ENCODE peak calls at places on chromosomes 5 and 9, in four cellular contexts. S, L, E and D are unnamed samples.

GRCh38 chr5:60507687-60508086 is 192.3 kb downstream of the DEPDC1B start:
- DNase-seq in E (no peak), S (no peak), L (no peak), D (no peak)

GRCh38 chr5:74543162-74543995 is 97.1 kb downstream of the ENC1 start:
- DNase-seq in L (peak), S (no peak), E (no peak), D (peak)

GRCh38 chr9:107079589-107079988 is 203.5 kb upstream of the RAD23B start:
- DNase-seq in L (no peak), S (no peak), E (no peak), D (no peak)

GRCh38 chr9:127360829-127361228 is 36.1 kb upstream of the SLC2A8 start:
- DNase-seq in S (peak), L (peak), E (peak), D (no peak)

GRCh38 chr9:87898151-87898550 is 15.5 kb downstream of the SPATA31E1 start:
- DNase-seq in S (no peak), E (no peak), L (no peak), D (no peak)

GRCh38 chr9:134193912-134194535 is 29.7 kb upstream of the RNU6ATAC start:
- DNase-seq in L (no peak), E (no peak), S (no peak), D (no peak)

GRCh38 chr9:127529671-127530070 is 78.4 kb downstream of the LRSAM1 start:
- DNase-seq in S (no peak), E (no peak), L (no peak), D (no peak)

GRCh38 chr9:35733109-35733541 is 659 bp downstream of the CREB3 start:
- DNase-seq in S (peak), E (peak), L (peak), D (no peak)

GRCh38 chr9:36021968-36022367 is 14.7 kb upstream of the RECK start:
- DNase-seq in L (no peak), S (no peak), E (no peak), D (no peak)

GRCh38 chr5:107619781-107620180 is 51.0 kb downstream of the EFNA5 start:
- DNase-seq in E (no peak), L (no peak), S (no peak), D (no peak)

GRCh38 chr9:112852741-112853505 is 37.8 kb downstream of the SLC46A2 start:
- DNase-seq in S (no peak), E (no peak), L (no peak), D (no peak)

GRCh38 chr9:111913159-111913558 is 16.5 kb downstream of the UGCG start:
- DNase-seq in S (no peak), L (no peak), E (no peak), D (no peak)

GRCh38 chr9:87497080-87497603 is 525 bp upstream of the DAPK1 start:
- DNase-seq in S (no peak), L (no peak), E (no peak), D (no peak)

GRCh38 chr5:179475211-179475840 is 75.0 kb upstream of the RUFY1 start:
- DNase-seq in S (no peak), E (no peak), L (no peak), D (no peak)

GRCh38 chr5:54959673-54960418 is 25.5 kb downstream of the ESM1 start:
- DNase-seq in E (peak), S (peak), L (peak), D (no peak)

GRCh38 chr5:178150977-178151734 is 2.5 kb downstream of the NHP2 start:
- DNase-seq in S (no peak), E (no peak), L (no peak), D (no peak)

GRCh38 chr9:91898451-91899433 is 51.3 kb downstream of the ROR2 start:
- DNase-seq in S (peak), L (no peak), E (peak), D (no peak)

GRCh38 chr5:66362021-66362420 is 217.9 kb downstream of the SREK1 start:
- DNase-seq in L (no peak), E (no peak), S (no peak), D (no peak)

GRCh38 chr5:161546463-161547301 is at the start of gene GABRB2:
- DNase-seq in S (peak), L (no peak), E (peak), D (no peak)

GRCh38 chr5:169195601-169196000 is 105.3 kb downstream of the SLIT3 start:
- DNase-seq in E (no peak), L (no peak), S (no peak), D (no peak)

GRCh38 chr5:142014911-142015584 is 2.2 kb upstream of the GNPDA1 start:
- DNase-seq in E (peak), L (peak), S (peak), D (peak)

GRCh38 chr5:37834542-37835399 is 5.1 kb downstream of the GDNF start:
- DNase-seq in E (no peak), L (no peak), S (no peak), D (no peak)

GRCh38 chr5:67897431-67897830 is 318.1 kb upstream of the PIK3R1 start:
- DNase-seq in E (no peak), S (no peak), L (no peak), D (no peak)

GRCh38 chr5:141369994-141370848 is at the start of gene PCDHGB3:
- DNase-seq in S (peak), E (no peak), L (no peak), D (no peak)

GRCh38 chr5:169796731-169797130 is 159.7 kb downstream of the DOCK2 start:
- DNase-seq in S (no peak), E (no peak), L (no peak), D (no peak)

GRCh38 chr9:131432597-131433301 is 38.9 kb downstream of the PRRC2B start:
- DNase-seq in S (no peak), L (no peak), E (no peak), D (no peak)

GRCh38 chr9:125156551-125156950 is 13.2 kb upstream of the SCAI start:
- DNase-seq in L (no peak), S (no peak), E (no peak), D (no peak)

GRCh38 chr9:125160750-125161149 is 17.4 kb upstream of the SCAI start:
- DNase-seq in L (no peak), E (no peak), S (no peak), D (no peak)

GRCh38 chr9:125166762-125167161 is 22.8 kb downstream of the PPP6C start:
- DNase-seq in S (no peak), L (no peak), E (no peak), D (no peak)

DNA sequence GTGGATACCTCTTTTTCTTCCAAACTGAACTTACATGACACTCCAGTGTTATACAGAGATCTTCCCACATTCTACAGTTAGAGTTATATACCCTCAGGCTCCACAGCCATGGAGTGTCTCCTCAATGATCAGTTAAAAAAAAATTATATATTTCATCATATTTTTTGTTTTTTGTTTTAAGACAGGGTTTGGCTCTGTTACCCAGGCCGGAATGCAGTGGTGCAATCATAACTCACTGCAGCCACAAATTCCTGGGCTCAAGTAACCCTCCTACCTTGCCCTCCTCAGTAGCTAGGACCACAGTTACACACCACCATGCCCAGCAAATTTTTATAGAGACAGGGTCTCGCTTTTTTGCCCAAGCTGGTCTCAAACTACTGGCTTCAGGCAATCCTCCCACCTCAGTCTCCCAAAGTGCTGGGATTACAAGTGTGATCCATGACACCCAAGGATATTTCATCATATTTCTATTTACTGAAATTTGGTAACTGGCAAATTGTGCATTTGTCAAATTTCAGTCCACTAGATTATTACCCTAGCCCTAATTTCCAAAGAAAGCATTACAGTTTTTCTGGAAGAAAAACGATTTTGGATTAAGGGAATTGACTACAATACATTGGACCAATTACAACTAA is 18.1 kb upstream of the SCAI start:
- DNase-seq in E (no peak), L (no peak), S (no peak), D (no peak)
- TF ChIP-seq TCF7L2 in E (no peak), L (no peak), S (no peak), D (no peak)

GRCh38 chr5:134749415-134749814 is 9.2 kb upstream of the DDX46 start:
- DNase-seq in L (no peak), S (no peak), E (no peak), D (no peak)
- H3K27ac ChIP-seq in L (no peak), S (no peak), E (no peak), D (no peak)

GRCh38 chr5:109744261-109744660 is 54.5 kb downstream of the MAN2A1 start:
- DNase-seq in E (no peak), S (no peak), L (no peak), D (no peak)

GRCh38 chr5:109743041-109743531 is 53.4 kb downstream of the MAN2A1 start:
- DNase-seq in E (no peak), S (peak), L (no peak), D (no peak)

GRCh38 chr5:109741390-109741789 is 51.7 kb downstream of the MAN2A1 start:
- DNase-seq in S (no peak), E (no peak), L (no peak), D (no peak)

GRCh38 chr5:109740329-109740728 is 50.6 kb downstream of the MAN2A1 start:
- DNase-seq in E (no peak), S (no peak), L (no peak), D (no peak)

GRCh38 chr5:109743770-109744212 is 54.1 kb downstream of the MAN2A1 start:
- DNase-seq in S (peak), E (peak), L (no peak), D (peak)
- H3K4me3 ChIP-seq in S (no peak), E (no peak), L (no peak), D (no peak)

DNA sequence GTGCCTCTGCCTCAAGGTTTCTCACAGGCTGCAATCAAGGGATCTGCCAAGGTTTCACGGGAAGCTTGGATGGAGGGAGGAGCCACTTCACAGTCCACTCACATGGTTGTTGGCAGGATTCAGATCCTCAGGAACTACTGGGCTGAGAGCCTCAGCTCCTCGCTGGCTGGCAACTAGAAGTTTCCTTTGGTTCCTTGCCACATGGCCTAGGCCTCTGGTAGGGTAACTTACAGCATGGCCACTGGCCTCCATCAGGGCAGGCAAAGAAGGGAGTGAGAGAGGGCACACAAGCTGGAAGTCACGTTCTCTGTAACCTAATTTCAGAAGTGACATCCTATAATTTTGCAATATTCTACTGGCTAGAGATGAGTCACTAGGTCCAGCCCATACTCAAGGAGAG is 32.2 kb downstream of the SPOCK1 start:
- DNase-seq in S (no peak), L (no peak), E (no peak), D (no peak)
- TF ChIP-seq TCF7L2 in S (no peak), L (no peak), E (no peak), D (no peak)

GRCh38 chr5:14171621-14172020 is 28.5 kb downstream of the TRIO start:
- DNase-seq in L (no peak), S (no peak), E (peak), D (no peak)

GRCh38 chr5:14173419-14174234 is 30.5 kb downstream of the TRIO start:
- DNase-seq in S (no peak), L (no peak), E (no peak), D (no peak)

GRCh38 chr5:14172149-14172795 is 29.1 kb downstream of the TRIO start:
- DNase-seq in S (no peak), E (no peak), L (no peak), D (no peak)

GRCh38 chr5:14168793-14169262 is 25.7 kb downstream of the TRIO start:
- DNase-seq in S (no peak), L (no peak), E (peak), D (no peak)

DNA sequence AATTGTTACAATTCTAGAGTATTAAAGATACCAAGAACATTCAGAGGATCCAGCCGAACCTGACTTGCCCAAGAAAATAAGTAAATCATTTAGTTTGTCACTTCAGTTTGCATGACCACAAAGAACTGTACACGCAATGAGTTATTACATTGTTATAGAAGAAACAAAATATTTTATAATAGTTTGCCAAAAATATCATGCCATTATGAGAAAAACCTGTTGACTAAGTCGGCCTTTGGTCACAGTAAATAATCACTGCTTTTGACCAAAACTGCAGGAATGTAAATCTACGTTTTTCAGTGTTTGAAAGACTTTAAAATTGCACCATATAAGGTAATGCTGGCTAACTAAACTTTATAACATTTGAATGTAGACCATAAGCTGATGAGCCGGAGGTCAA is 27.9 kb downstream of the TRIO start:
- DNase-seq in E (no peak), L (no peak), S (no peak), D (no peak)
- H3K27ac ChIP-seq in E (peak), L (no peak), S (no peak), D (peak)

DNA sequence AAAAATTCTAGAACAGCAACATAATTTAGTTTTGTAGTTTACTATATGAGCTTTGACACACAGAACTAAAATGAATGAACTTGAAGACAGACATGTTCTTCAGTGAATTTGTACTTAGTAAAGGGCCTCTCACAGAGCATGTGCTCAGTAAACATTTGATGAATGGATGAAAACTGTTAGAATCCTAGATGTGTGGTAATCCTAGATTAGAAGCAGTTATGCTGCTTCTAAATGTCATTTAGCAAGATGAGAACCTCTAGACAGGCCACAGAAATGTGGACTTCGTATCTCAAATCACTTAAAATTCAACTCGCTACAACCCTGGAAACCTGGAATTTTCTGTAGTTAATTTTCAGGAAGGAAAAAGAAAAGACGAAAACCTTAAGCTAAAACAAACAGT is 8.5 kb downstream of the GOLPH3 start:
- DNase-seq in L (no peak), S (no peak), E (peak), D (no peak)
- H3K4me3 ChIP-seq in L (no peak), S (no peak), E (no peak), D (no peak)

DNA sequence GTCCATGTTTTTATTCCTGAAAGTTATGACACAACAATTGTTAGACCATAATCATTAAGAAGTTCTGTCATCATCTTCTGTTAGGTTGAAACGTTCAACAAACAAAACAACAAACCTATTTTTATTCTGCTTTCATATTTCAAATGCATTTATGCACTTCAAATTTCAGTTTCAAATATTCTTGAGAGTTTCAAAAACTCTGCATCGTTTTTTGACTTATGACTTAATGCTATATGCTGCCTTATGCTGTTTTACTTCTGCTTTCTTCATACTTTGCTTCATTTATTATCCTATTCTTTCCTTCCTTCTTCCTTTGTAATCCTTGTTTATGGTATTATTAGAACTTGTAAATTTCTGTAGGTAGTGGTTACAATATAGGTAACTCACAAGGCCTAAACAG is 95.0 kb downstream of the PCSK1 start:
- DNase-seq in E (no peak), L (no peak), S (no peak), D (no peak)
- TF ChIP-seq TCF7L2 in E (no peak), L (no peak), S (no peak), D (no peak)

DNA sequence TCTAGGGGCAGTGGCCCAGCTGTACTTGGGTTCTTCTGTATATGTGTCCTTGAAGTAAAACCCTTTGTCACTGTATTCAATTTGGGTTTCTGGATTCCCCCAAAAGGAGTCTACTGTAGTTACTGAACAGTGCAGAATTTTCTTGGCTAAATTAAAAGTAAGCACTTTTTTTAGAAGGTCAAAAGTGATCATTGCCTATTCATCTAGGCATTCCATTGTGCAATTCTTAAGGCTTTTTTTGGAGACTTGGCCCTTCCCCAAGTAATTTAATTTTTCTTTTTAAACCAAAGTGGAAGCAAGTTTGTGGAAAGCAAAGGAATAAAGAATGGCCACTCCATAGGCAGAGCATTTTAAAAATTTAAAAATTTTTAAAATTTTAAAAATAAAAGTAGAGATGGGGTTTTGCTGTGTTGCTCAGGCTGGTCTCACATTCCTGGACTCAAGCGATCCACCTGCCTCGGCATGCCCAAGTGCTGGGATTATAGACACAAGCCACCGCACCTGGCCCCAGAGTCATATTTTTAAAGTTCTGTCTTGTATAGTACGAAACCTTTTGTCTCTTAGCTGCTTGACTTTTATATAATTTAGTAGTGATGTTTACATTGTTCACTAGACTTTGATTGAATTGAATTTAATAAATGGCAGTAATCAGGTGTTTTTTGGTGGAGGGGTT is 31.2 kb downstream of the LRRTM2 start:
- DNase-seq in S (no peak), E (no peak), L (no peak), D (no peak)
- H3K27ac ChIP-seq in S (no peak), E (no peak), L (no peak), D (no peak)

DNA sequence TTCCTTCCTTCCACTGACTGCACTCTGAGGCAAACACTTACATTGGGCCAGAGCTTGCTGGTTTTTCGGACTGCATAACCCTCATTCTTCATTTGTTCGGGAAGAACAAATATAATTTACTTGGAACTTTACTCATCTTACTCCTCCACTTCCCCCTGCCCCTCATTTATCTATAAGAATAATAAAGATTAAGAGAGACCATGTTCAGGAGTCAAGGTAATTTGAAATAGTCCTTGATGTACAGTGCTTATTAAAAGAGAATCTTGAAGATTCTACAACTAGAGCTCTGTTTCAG is 65.6 kb downstream of the BASP1 start:
- DNase-seq in L (no peak), S (no peak), E (no peak), D (no peak)
- H3K4me3 ChIP-seq in L (no peak), S (no peak), E (no peak), D (no peak)